ENCODE peak calls at places on chromosome 18, in four cellular contexts. I, G, H and J are unnamed samples.

GRCh38 chr18:28594034-28594433 is 417.1 kb upstream of the CDH2 start:
- DNase-seq in G (no peak), H (peak), I (no peak), J (no peak)

GRCh38 chr18:53153281-53153680 is 813.3 kb downstream of the DCC start:
- DNase-seq in G (no peak), H (no peak), I (no peak), J (no peak)

GRCh38 chr18:73791081-73791480 is 356.6 kb downstream of the FBXO15 start:
- DNase-seq in I (no peak), G (no peak), H (peak), J (no peak)

GRCh38 chr18:26566874-26567273 is 18.5 kb upstream of the KCTD1 start:
- DNase-seq in G (no peak), H (no peak), I (no peak), J (no peak)

GRCh38 chr18:33277431-33277830 is 163.1 kb downstream of the CCDC178 start:
- DNase-seq in I (no peak), H (no peak), G (no peak), J (no peak)

GRCh38 chr18:50286391-50287027 is 983 bp downstream of the CXXC1 start:
- DNase-seq in G (no peak), I (no peak), H (no peak), J (no peak)

GRCh38 chr18:67665266-67665665 is 148.7 kb upstream of the DSEL start:
- DNase-seq in G (no peak), H (peak), I (no peak), J (no peak)

GRCh38 chr18:3667255-3668137 is 217.5 kb downstream of the TGIF1 start:
- DNase-seq in H (no peak), I (no peak), G (no peak), J (no peak)

GRCh38 chr18:41077076-41077475 is 878.0 kb upstream of the PIK3C3 start:
- DNase-seq in I (no peak), H (no peak), G (no peak), J (no peak)

GRCh38 chr18:42977982-42978595 is 137.4 kb downstream of the RIT2 start:
- DNase-seq in G (no peak), I (no peak), H (no peak), J (no peak)

GRCh38 chr18:48855422-48856377 is 95.1 kb downstream of the SMAD7 start:
- DNase-seq in I (no peak), H (peak), G (no peak), J (no peak)

GRCh38 chr18:69557246-69557781 is 156.6 kb downstream of the DOK6 start:
- DNase-seq in G (no peak), I (no peak), H (no peak), J (no peak)

GRCh38 chr18:79586436-79587297 is 92.9 kb upstream of the CTDP1 start:
- DNase-seq in H (no peak), I (no peak), G (no peak), J (no peak)

GRCh38 chr18:8744656-8745055 is 39.3 kb downstream of the MTCL1 start:
- DNase-seq in G (no peak), I (no peak), H (no peak), J (no peak)

GRCh38 chr18:54147439-54147838 is 77.0 kb downstream of the MBD2 start:
- DNase-seq in I (peak), G (no peak), H (no peak), J (no peak)

GRCh38 chr18:65057439-65058083 is 693.3 kb upstream of the CDH7 start:
- DNase-seq in I (no peak), H (no peak), G (no peak), J (no peak)

GRCh38 chr18:74190086-74190485 is 41.8 kb downstream of the TIMM21 start:
- DNase-seq in G (no peak), I (no peak), H (peak), J (no peak)

GRCh38 chr18:59142274-59142673 is 2.6 kb downstream of the SEC11C start:
- DNase-seq in G (no peak), H (no peak), I (no peak), J (no peak)

GRCh38 chr18:31977270-31977872 is 34.4 kb upstream of the TRAPPC8 start:
- DNase-seq in G (no peak), H (peak), I (no peak), J (peak)

GRCh38 chr18:61797691-61798590 is 94.9 kb downstream of the RNF152 start:
- DNase-seq in I (no peak), G (no peak), H (no peak), J (no peak)

GRCh38 chr18:79955302-79956075 is 4.0 kb upstream of the SLC66A2 start:
- DNase-seq in I (no peak), H (no peak), G (no peak), J (no peak)

GRCh38 chr18:45951021-45951714 is 16.0 kb downstream of the EPG5 start:
- DNase-seq in G (peak), I (no peak), H (peak), J (peak)

GRCh38 chr18:11976882-11977281 is 4.4 kb upstream of the IMPA2 start:
- DNase-seq in I (no peak), G (no peak), H (peak), J (no peak)

GRCh38 chr18:23038712-23039111 is 96.6 kb upstream of the CABLES1 start:
- DNase-seq in H (peak), I (no peak), G (no peak), J (no peak)

GRCh38 chr18:59737776-59738295 is 40.6 kb upstream of the CCBE1 start:
- DNase-seq in G (no peak), I (no peak), H (no peak), J (no peak)

GRCh38 chr18:55220523-55220922 is 261.3 kb upstream of the CCDC68 start:
- DNase-seq in I (no peak), H (peak), G (no peak), J (no peak)

GRCh38 chr18:6752200-6752873 is 22.8 kb downstream of the ARHGAP28 start:
- DNase-seq in G (no peak), H (peak), I (no peak), J (peak)

GRCh38 chr18:12883003-12883683 is 894 bp downstream of the PTPN2 start:
- DNase-seq in I (no peak), G (no peak), H (no peak), J (peak)

GRCh38 chr18:5746844-5747243 is 148.5 kb downstream of the TMEM200C start:
- DNase-seq in I (no peak), H (no peak), G (no peak), J (no peak)

GRCh38 chr18:41967680-41968079 is 12.6 kb downstream of the PIK3C3 start:
- DNase-seq in G (no peak), I (no peak), H (no peak), J (no peak)

GRCh38 chr18:23631746-23632145 is 31.0 kb downstream of the ANKRD29 start:
- DNase-seq in I (no peak), H (no peak), G (no peak), J (no peak)

GRCh38 chr18:48319796-48320638 is 89.2 kb downstream of the ZBTB7C start:
- DNase-seq in I (no peak), H (peak), G (no peak), J (no peak)

GRCh38 chr18:65035701-65036100 is 715.1 kb upstream of the CDH7 start:
- DNase-seq in I (no peak), G (no peak), H (no peak), J (no peak)

GRCh38 chr18:48918660-48919415 is 31.9 kb downstream of the SMAD7 start:
- DNase-seq in G (no peak), I (no peak), H (no peak), J (no peak)